ENCODE peak calls at places on chromosomes 1 and 21, in ten cellular contexts. U is heart left ventricle, T is breast epithelium, X is transverse colon, L is GM12878, Z is IMR-90, I is K562, E is ovary, O is tibial nerve, V is body of pancreas. G is an unnamed sample.

GRCh38 chr1:68234094-68234493 is 1.8 kb upstream of the WLS start:
- DNase-seq in U (no peak), T (no peak), X (no peak), L (no peak), Z (no peak), I (no peak), E (no peak), O (no peak), V (no peak), G (no peak)

GRCh38 chr1:36710008-36710407 is 227.3 kb upstream of the CSF3R start:
- DNase-seq in U (no peak), T (no peak), X (no peak), L (no peak), Z (no peak), I (no peak), E (no peak), O (no peak), V (no peak), G (no peak)

GRCh38 chr1:154479764-154480421 is 22.1 kb upstream of the TDRD10 start:
- DNase-seq in U (peak), T (peak), X (peak), L (peak), Z (peak), I (peak), E (no peak), O (peak), V (peak), G (peak)

GRCh38 chr1:43586136-43586726 is 55.5 kb downstream of the PTPRF start:
- DNase-seq in U (no peak), T (no peak), X (no peak), L (no peak), Z (no peak), I (no peak), E (no peak), O (no peak), V (no peak), G (no peak)

GRCh38 chr1:236064674-236065508 is at the start of gene NID1:
- DNase-seq in U (peak), T (peak), X (peak), L (no peak), Z (peak), I (no peak), E (peak), O (peak), V (peak), G (peak)

GRCh38 chr1:50978852-50979781 is 9.1 kb downstream of the CDKN2C start:
- DNase-seq in U (no peak), T (no peak), X (peak), L (no peak), Z (no peak), I (peak), E (no peak), O (no peak), V (peak), G (peak)

GRCh38 chr1:31954607-31955283 is 16.6 kb upstream of the PTP4A2 start:
- DNase-seq in U (peak), T (peak), X (peak), L (no peak), Z (peak), I (peak), E (peak), O (peak), V (peak), G (peak)

GRCh38 chr1:222769181-222769580 is 32.2 kb downstream of the FAM177B start:
- DNase-seq in U (no peak), T (no peak), X (no peak), L (no peak), Z (no peak), I (no peak), E (no peak), O (no peak), V (no peak), G (no peak)

GRCh38 chr1:91806777-91807700 is 78.9 kb downstream of the TGFBR3 start:
- DNase-seq in U (no peak), T (no peak), X (no peak), L (no peak), Z (peak), I (no peak), E (no peak), O (no peak), V (no peak), G (no peak)

GRCh38 chr1:225878282-225878681 is 3.9 kb downstream of the TMEM63A start:
- DNase-seq in U (no peak), T (no peak), X (no peak), L (no peak), Z (no peak), I (no peak), E (no peak), O (no peak), V (no peak), G (no peak)

GRCh38 chr1:53276902-53277281 is 38.6 kb upstream of the MAGOH start:
- DNase-seq in U (no peak), T (no peak), X (no peak), L (no peak), Z (no peak), I (no peak), E (no peak), O (no peak), V (no peak), G (no peak)

GRCh38 chr1:61011514-61012263 is 70.7 kb upstream of the NFIA start:
- DNase-seq in U (no peak), T (no peak), X (no peak), L (no peak), Z (no peak), I (no peak), E (no peak), O (no peak), V (no peak), G (no peak)

GRCh38 chr21:14740692-14741091 is 194.6 kb upstream of the SAMSN1 start:
- DNase-seq in U (no peak), T (no peak), X (no peak), L (no peak), Z (no peak), I (no peak), E (no peak), O (no peak), V (no peak), G (no peak)

GRCh38 chr1:179129702-179130473 is 48.0 kb downstream of the TOR3A start:
- DNase-seq in U (no peak), T (no peak), X (no peak), L (peak), Z (peak), I (no peak), E (no peak), O (no peak), V (no peak), G (no peak)

GRCh38 chr1:116262207-116262994 is 110.6 kb upstream of the ATP1A1 start:
- DNase-seq in U (no peak), T (no peak), X (no peak), L (no peak), Z (no peak), I (no peak), E (no peak), O (no peak), V (no peak), G (no peak)

GRCh38 chr1:44786138-44786840 is 1.7 kb downstream of the BEST4 start:
- DNase-seq in U (peak), T (no peak), X (peak), L (no peak), Z (peak), I (peak), E (peak), O (no peak), V (peak), G (peak)

GRCh38 chr1:203969846-203970245 is 103.1 kb upstream of the SOX13 start:
- DNase-seq in U (no peak), T (no peak), X (no peak), L (no peak), Z (no peak), I (no peak), E (no peak), O (no peak), V (no peak), G (no peak)

GRCh38 chr1:8474369-8474768 is 156.5 kb downstream of the SLC45A1 start:
- DNase-seq in U (no peak), T (no peak), X (no peak), L (no peak), Z (no peak), I (no peak), E (no peak), O (no peak), V (no peak), G (no peak)

GRCh38 chr1:223084466-223084865 is 58.6 kb downstream of the TLR5 start:
- DNase-seq in U (no peak), T (no peak), X (peak), L (no peak), Z (no peak), I (no peak), E (peak), O (no peak), V (peak), G (no peak)

GRCh38 chr1:214281902-214282695 is 1.1 kb downstream of the SMYD2 start:
- DNase-seq in U (no peak), T (no peak), X (peak), L (no peak), Z (peak), I (peak), E (peak), O (no peak), V (peak), G (peak)

GRCh38 chr1:64967381-64967780 is 1.0 kb upstream of the JAK1 start:
- DNase-seq in U (no peak), T (no peak), X (peak), L (no peak), Z (no peak), I (no peak), E (no peak), O (no peak), V (peak), G (no peak)

GRCh38 chr1:28580706-28581530 is 11.1 kb upstream of the RAB42 start:
- DNase-seq in U (peak), T (no peak), X (peak), L (no peak), Z (peak), I (peak), E (no peak), O (no peak), V (peak), G (peak)

GRCh38 chr1:19363526-19364152 is 51.5 kb downstream of the SLC66A1 start:
- DNase-seq in U (no peak), T (no peak), X (no peak), L (no peak), Z (no peak), I (no peak), E (no peak), O (no peak), V (no peak), G (peak)

DNA sequence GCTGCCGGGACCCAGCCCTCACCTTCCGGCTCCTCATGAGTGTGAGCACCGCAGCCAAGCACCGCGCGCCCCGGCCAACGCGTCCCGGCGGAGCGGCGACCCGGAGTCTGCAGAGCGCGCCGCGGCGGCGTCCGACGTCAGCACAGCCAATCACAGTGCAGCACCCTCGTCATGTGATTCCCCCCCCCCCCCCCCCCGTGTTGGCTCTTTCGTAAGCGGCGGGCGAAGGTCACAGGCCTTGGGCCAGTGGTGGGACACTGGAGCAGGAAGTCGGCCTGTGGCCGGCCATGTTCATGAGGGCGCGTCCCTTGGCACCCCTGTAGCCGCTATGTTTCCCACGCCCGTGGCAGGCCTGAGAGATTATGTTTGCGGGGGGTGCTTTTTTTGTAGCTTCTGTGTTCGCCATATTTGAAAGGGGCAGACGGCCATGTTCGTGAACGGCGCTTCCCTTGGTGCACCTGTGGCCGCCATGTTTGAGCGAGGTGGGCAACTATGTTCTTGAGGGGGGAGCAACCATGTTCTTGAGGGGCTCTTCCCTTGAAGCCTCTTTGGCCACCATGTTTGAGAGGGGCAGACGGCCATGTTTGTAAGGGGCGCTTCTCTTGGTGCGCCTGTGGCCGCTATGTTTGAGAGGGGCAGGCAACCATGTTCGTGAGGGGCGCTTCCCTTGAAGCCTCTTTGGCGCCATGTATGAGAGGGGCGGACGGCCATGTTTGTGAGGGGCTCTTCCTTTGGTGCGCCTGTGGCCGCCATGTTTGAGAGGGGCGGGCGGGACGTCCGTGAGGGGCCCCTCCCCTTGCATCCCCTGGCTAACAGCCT is at the start of gene C1orf174:
- DNase-seq in U (peak), T (peak), X (peak), L (peak), Z (peak), I (peak), E (peak), O (peak), V (peak), G (peak)
- TF ChIP-seq POLR2A in U (peak), T (no peak), X (peak), L (peak), Z (peak), I (peak), E (no peak), O (peak), V (peak), G (no peak)

GRCh38 chr1:189220750-189221149 is 1256.9 kb downstream of the BRINP3 start:
- DNase-seq in U (no peak), T (no peak), X (no peak), L (no peak), Z (no peak), I (peak), E (no peak), O (no peak), V (no peak), G (no peak)
- H3K27ac ChIP-seq in U (no peak), T (no peak), X (no peak), L (no peak), Z (no peak), I (no peak), E (no peak), O (no peak), V (no peak), G (no peak)

GRCh38 chr1:230770317-230770716 is 23.1 kb downstream of the CAPN9 start:
- DNase-seq in U (no peak), T (no peak), X (no peak), L (no peak), Z (no peak), I (no peak), E (no peak), O (no peak), V (no peak), G (no peak)

GRCh38 chr1:230771773-230772354 is 24.7 kb downstream of the CAPN9 start:
- DNase-seq in U (no peak), T (no peak), X (no peak), L (no peak), Z (no peak), I (no peak), E (no peak), O (no peak), V (no peak), G (no peak)

GRCh38 chr1:230773396-230774033 is 26.3 kb downstream of the CAPN9 start:
- DNase-seq in U (no peak), T (no peak), X (no peak), L (no peak), Z (no peak), I (no peak), E (no peak), O (no peak), V (no peak), G (no peak)

GRCh38 chr1:230768903-230769570 is 21.8 kb downstream of the CAPN9 start:
- DNase-seq in U (no peak), T (peak), X (no peak), L (no peak), Z (peak), I (no peak), E (no peak), O (no peak), V (peak), G (no peak)

DNA sequence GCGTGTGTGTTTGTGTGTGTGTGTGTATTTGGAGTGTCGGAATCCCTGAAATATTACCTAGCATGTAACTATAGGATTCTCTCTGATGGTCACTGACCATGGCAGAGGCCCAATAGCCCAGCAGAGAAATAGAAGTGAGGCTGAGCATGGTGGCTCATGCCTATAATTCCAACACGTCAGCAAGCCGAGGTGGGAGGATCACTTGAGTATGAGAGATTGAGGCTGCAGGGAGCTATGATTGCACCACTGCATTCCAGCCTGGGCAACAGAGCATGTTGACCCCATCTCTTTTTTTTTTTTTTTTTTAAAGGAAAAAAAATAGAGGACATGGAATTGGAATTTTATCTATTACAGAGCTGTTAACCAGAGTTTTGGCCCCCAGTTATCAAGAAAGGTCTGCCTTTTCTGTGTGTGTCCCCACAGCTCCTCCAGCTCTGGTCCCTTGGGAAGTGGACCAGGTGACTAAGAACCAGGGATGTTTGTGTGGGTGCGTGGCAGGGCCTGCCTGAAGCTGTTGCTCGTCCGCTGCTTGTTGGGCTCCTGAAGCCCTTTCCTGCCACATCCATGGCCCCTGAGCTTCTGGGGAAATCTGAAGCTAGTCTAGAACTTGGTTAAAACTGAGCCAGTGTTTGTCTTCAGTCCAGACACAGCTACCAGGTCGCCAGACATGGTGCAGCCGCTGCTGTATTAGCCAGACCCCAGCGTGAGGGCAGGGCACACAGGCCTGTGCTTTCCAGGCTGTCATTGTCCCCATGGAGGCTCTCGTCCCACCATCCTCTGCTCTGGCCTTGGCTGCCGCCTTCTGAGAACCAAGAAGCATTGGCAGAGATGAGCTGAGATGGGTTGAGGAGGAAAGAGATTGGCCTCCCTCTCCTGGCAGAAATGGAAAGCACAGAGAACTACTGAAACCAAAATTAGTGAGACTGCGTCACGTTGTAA is 25.5 kb downstream of the CAPN9 start:
- DNase-seq in U (peak), T (no peak), X (no peak), L (no peak), Z (peak), I (peak), E (peak), O (peak), V (peak), G (peak)
- TF ChIP-seq CTCF in U (peak), T (peak), X (peak), L (peak), Z (peak), I (peak), E (no peak), O (peak), V (peak), G (peak)

GRCh38 chr1:201505505-201505893 is 1.4 kb downstream of the CSRP1 start:
- DNase-seq in U (peak), T (no peak), X (peak), L (no peak), Z (peak), I (no peak), E (no peak), O (no peak), V (no peak), G (no peak)
- TF ChIP-seq POLR2A in U (peak), T (no peak), X (peak), L (no peak), Z (peak), I (no peak), E (no peak), O (no peak), V (peak), G (no peak)